ENCODE peak calls at places on chromosomes 3 and 15, in seven cellular contexts. W is left cardiac atrium; H is activated CD4-positive, alpha-beta T cell treated with anti-CD3 and anti-CD28 coated beads for 1 hour; Z is neural progenitor cell; E is epithelial cell of esophagus; S is NCI-H1417; X is endodermal cell. Q is an unnamed sample.
A peak's percentile ranks its signal among the peaks of the same experiment; 100 is the strongest.

GRCh38 chr15:62558640-62559039 is 393.6 kb upstream of the C2CD4B start:
- DNase-seq in X (peak; percentile 64), Z (peak; percentile 8), W (no peak), S (no peak), H (no peak), E (no peak), Q (no peak)

GRCh38 chr15:63600001-63600645 is 2.9 kb downstream of the FBXL22 start:
- DNase-seq in W (peak; percentile 57), S (peak; percentile 81), X (peak; percentile 84), H (no peak), Z (peak; percentile 61), E (peak; percentile 17), Q (no peak)

GRCh38 chr3:190130037-190130436 is 9.3 kb upstream of the P3H2 start:
- DNase-seq in H (no peak), E (peak; percentile 66), S (no peak), X (no peak), Z (no peak), W (no peak), Q (no peak)

GRCh38 chr3:156161172-156161571 is 40.8 kb downstream of the KCNAB1 start:
- DNase-seq in X (no peak), W (no peak), H (no peak), Z (peak; percentile 11), S (peak; percentile 73), E (peak; percentile 16), Q (no peak)

GRCh38 chr15:101054991-101055390 is 135.8 kb downstream of the LRRK1 start:
- DNase-seq in X (no peak), S (no peak), E (no peak), W (no peak), H (no peak), Z (no peak), Q (no peak)

GRCh38 chr3:124115279-124115678 is 123.4 kb upstream of the ROPN1 start:
- DNase-seq in H (no peak), Z (no peak), E (no peak), X (no peak), W (no peak), S (no peak), Q (no peak)

GRCh38 chr3:36893137-36893557 is 51.7 kb downstream of the TRANK1 start:
- DNase-seq in W (peak; percentile 40), H (no peak), S (no peak), X (no peak), E (peak; percentile 67), Z (no peak), Q (no peak)

GRCh38 chr15:40918146-40918798 is 10.9 kb upstream of the DLL4 start:
- DNase-seq in W (peak; percentile 26), E (no peak), S (peak; percentile 87), Z (no peak), H (no peak), X (no peak), Q (no peak)

GRCh38 chr15:73009306-73010091 is 42.8 kb upstream of the NEO1 start:
- DNase-seq in W (no peak), E (peak; percentile 78), S (no peak), X (peak; percentile 23), Z (no peak), H (no peak), Q (no peak)

Q was measured in stimulated activated CD8-positive, alpha-beta memory T cell treated with anti-CD3 and anti-CD28 coated beads, Interleukin-15, amount 100 ng/mL, for 48 hours.